ENCODE peak calls at places on chromosome 21, in six cellular contexts. W is NCI-H146; A is neural crest cell; R is skeletal muscle cell; V is GM20000; X is activated CD4-positive, alpha-beta T cell treated with anti-CD3 and anti-CD28 coated beads, Interleukin-2, amount 10 ng/mL, durations not matched to agents 7 days and 5 days. E is an unnamed sample.

GRCh38 chr21:15508554-15508953 is 221.2 kb upstream of the USP25 start:
- DNase-seq in W (no peak), A (no peak), R (no peak), V (no peak), X (no peak), E (no peak)

GRCh38 chr21:32314806-32315205 is 16.2 kb downstream of the MRAP start:
- DNase-seq in W (no peak), A (no peak), R (no peak), V (no peak), X (no peak), E (no peak)

GRCh38 chr21:15592271-15592860 is 137.4 kb upstream of the USP25 start:
- DNase-seq in W (no peak), A (peak), R (no peak), V (peak), X (peak), E (no peak)

GRCh38 chr21:41170442-41170841 is 2.5 kb downstream of the BACE2 start:
- DNase-seq in W (peak), A (peak), R (no peak), V (peak), X (peak), E (peak)

GRCh38 chr21:23936224-23936623 is 1671.1 kb downstream of the MRPL39 start:
- DNase-seq in W (peak), A (no peak), R (no peak), V (no peak), X (no peak), E (no peak)

GRCh38 chr21:31909772-31910470 is 37.1 kb downstream of the HUNK start:
- DNase-seq in W (no peak), A (no peak), R (no peak), V (no peak), X (no peak), E (no peak)

GRCh38 chr21:33309778-33310177 is 15.0 kb upstream of the IFNAR1 start:
- DNase-seq in W (no peak), A (no peak), R (no peak), V (no peak), X (no peak), E (no peak)

GRCh38 chr21:45295576-45296365 is 8.1 kb upstream of the POFUT2 start:
- DNase-seq in W (no peak), A (no peak), R (peak), V (no peak), X (no peak), E (peak)

GRCh38 chr21:33428669-33429068 is 25.5 kb downstream of the IFNGR2 start:
- DNase-seq in W (no peak), A (no peak), R (no peak), V (no peak), X (no peak), E (no peak)

GRCh38 chr21:35428489-35428888 is 379.4 kb upstream of the RUNX1 start:
- DNase-seq in W (no peak), A (no peak), R (peak), V (no peak), X (peak), E (no peak)

GRCh38 chr21:15841856-15842564 is 112.2 kb downstream of the USP25 start:
- DNase-seq in W (no peak), A (no peak), R (peak), V (no peak), X (no peak), E (no peak)

GRCh38 chr21:21612446-21612845 is 614.2 kb downstream of the NCAM2 start:
- DNase-seq in W (no peak), A (no peak), R (peak), V (no peak), X (no peak), E (no peak)

GRCh38 chr21:29338256-29338655 is 39.5 kb downstream of the BACH1 start:
- DNase-seq in W (no peak), A (no peak), R (no peak), V (no peak), X (no peak), E (no peak)

GRCh38 chr21:36873511-36873910 is 93.0 kb downstream of the HLCS start:
- DNase-seq in W (no peak), A (no peak), R (no peak), V (no peak), X (no peak), E (no peak)

GRCh38 chr21:25371831-25372434 is 235.3 kb downstream of the MRPL39 start:
- DNase-seq in W (no peak), A (no peak), R (no peak), V (no peak), X (no peak), E (no peak)

GRCh38 chr21:41091561-41091960 is 76.4 kb upstream of the BACE2 start:
- DNase-seq in W (no peak), A (no peak), R (no peak), V (no peak), X (no peak), E (no peak)

GRCh38 chr21:29172282-29172681 is 41.8 kb downstream of the MAP3K7CL start:
- DNase-seq in W (peak), A (no peak), R (no peak), V (no peak), X (no peak), E (no peak)

GRCh38 chr21:38712076-38712475 is 93.7 kb upstream of the ETS2 start:
- DNase-seq in W (peak), A (peak), R (no peak), V (no peak), X (no peak), E (no peak)

GRCh38 chr21:31526040-31526439 is 133.5 kb upstream of the SOD1 start:
- DNase-seq in W (peak), A (no peak), R (no peak), V (no peak), X (no peak), E (no peak)

GRCh38 chr21:41234574-41234973 is 66.6 kb downstream of the BACE2 start:
- DNase-seq in W (no peak), A (no peak), R (no peak), V (no peak), X (no peak), E (no peak)

E was measured in activated CD4-positive, alpha-beta memory T cell treated with anti-CD3 and anti-CD28 coated beads, Interleukin-2, amount 10 ng/mL, durations not matched to agents 7 days and 5 days.